ENCODE peak calls at places on chromosomes 2 and 18, in four cellular contexts. One of them, this sample, is unnamed.

GRCh38 chr2:108820439-108820838 is 33.9 kb downstream of the CCDC138 start:
- DNase-seq in lower lobe of right lung: no peak
- DNase-seq in brain pericyte: no peak
- DNase-seq in NCI-H2171 treated with DMSO at 0.1 percent for 48 hours: no peak
- DNase-seq in this sample: no peak

GRCh38 chr2:109333414-109334194 is 204.6 kb downstream of the SH3RF3 start:
- DNase-seq in lower lobe of right lung: no peak
- DNase-seq in brain pericyte: no peak
- DNase-seq in NCI-H2171 treated with DMSO at 0.1 percent for 48 hours: no peak
- DNase-seq in this sample: no peak

GRCh38 chr2:67103161-67103560 is 294.0 kb upstream of the ETAA1 start:
- DNase-seq in lower lobe of right lung: no peak
- DNase-seq in brain pericyte: no peak
- DNase-seq in NCI-H2171 treated with DMSO at 0.1 percent for 48 hours: no peak
- DNase-seq in this sample: no peak

GRCh38 chr2:223585691-223586090 is 16.5 kb downstream of the SCG2 start:
- DNase-seq in lower lobe of right lung: no peak
- DNase-seq in brain pericyte: no peak
- DNase-seq in NCI-H2171 treated with DMSO at 0.1 percent for 48 hours: no peak
- DNase-seq in this sample: peak

GRCh38 chr2:12717191-12717987 is 653 bp downstream of the TRIB2 start:
- DNase-seq in lower lobe of right lung: peak
- DNase-seq in brain pericyte: no peak
- DNase-seq in NCI-H2171 treated with DMSO at 0.1 percent for 48 hours: peak
- DNase-seq in this sample: peak

GRCh38 chr2:113822087-113822805 is 65.8 kb upstream of the SLC35F5 start:
- DNase-seq in lower lobe of right lung: no peak
- DNase-seq in brain pericyte: no peak
- DNase-seq in NCI-H2171 treated with DMSO at 0.1 percent for 48 hours: no peak
- DNase-seq in this sample: no peak

GRCh38 chr2:241184901-241185300 is 3.6 kb upstream of the ANO7 start:
- DNase-seq in lower lobe of right lung: no peak
- DNase-seq in brain pericyte: no peak
- DNase-seq in NCI-H2171 treated with DMSO at 0.1 percent for 48 hours: no peak
- DNase-seq in this sample: no peak

GRCh38 chr2:27977623-27978312 is 87.2 kb downstream of the BABAM2 start:
- DNase-seq in lower lobe of right lung: no peak
- DNase-seq in brain pericyte: no peak
- DNase-seq in NCI-H2171 treated with DMSO at 0.1 percent for 48 hours: no peak
- DNase-seq in this sample: peak

GRCh38 chr18:65468881-65469280 is 281.9 kb upstream of the CDH7 start:
- DNase-seq in lower lobe of right lung: no peak
- DNase-seq in brain pericyte: no peak
- DNase-seq in NCI-H2171 treated with DMSO at 0.1 percent for 48 hours: peak
- DNase-seq in this sample: no peak

GRCh38 chr2:105411720-105412407 is 13.0 kb upstream of the FHL2 start:
- DNase-seq in lower lobe of right lung: no peak
- DNase-seq in brain pericyte: no peak
- DNase-seq in NCI-H2171 treated with DMSO at 0.1 percent for 48 hours: no peak
- DNase-seq in this sample: no peak

GRCh38 chr2:160225722-160226121 is 25.6 kb upstream of the ITGB6 start:
- DNase-seq in lower lobe of right lung: no peak
- DNase-seq in brain pericyte: no peak
- DNase-seq in NCI-H2171 treated with DMSO at 0.1 percent for 48 hours: no peak
- DNase-seq in this sample: no peak

GRCh38 chr2:165293439-165294420 is 54.5 kb downstream of the SCN2A start:
- DNase-seq in lower lobe of right lung: no peak
- DNase-seq in brain pericyte: peak
- DNase-seq in NCI-H2171 treated with DMSO at 0.1 percent for 48 hours: peak
- DNase-seq in this sample: peak

GRCh38 chr2:53945538-53945937 is 25.3 kb downstream of the PSME4 start:
- DNase-seq in lower lobe of right lung: no peak
- DNase-seq in brain pericyte: no peak
- DNase-seq in NCI-H2171 treated with DMSO at 0.1 percent for 48 hours: no peak
- DNase-seq in this sample: no peak

GRCh38 chr2:112803691-112804521 is 19.6 kb upstream of the IL1A start:
- DNase-seq in lower lobe of right lung: no peak
- DNase-seq in brain pericyte: peak
- DNase-seq in NCI-H2171 treated with DMSO at 0.1 percent for 48 hours: no peak
- DNase-seq in this sample: no peak

GRCh38 chr18:42183746-42184145 is 228.7 kb downstream of the PIK3C3 start:
- DNase-seq in lower lobe of right lung: no peak
- DNase-seq in brain pericyte: no peak
- DNase-seq in NCI-H2171 treated with DMSO at 0.1 percent for 48 hours: no peak
- DNase-seq in this sample: no peak

GRCh38 chr2:191636586-191636985 is 41.4 kb upstream of the NABP1 start:
- DNase-seq in lower lobe of right lung: no peak
- DNase-seq in brain pericyte: no peak
- DNase-seq in NCI-H2171 treated with DMSO at 0.1 percent for 48 hours: no peak
- DNase-seq in this sample: no peak

GRCh38 chr2:84816426-84817026 is 64.4 kb downstream of the TRABD2A start:
- DNase-seq in lower lobe of right lung: no peak
- DNase-seq in brain pericyte: no peak
- DNase-seq in NCI-H2171 treated with DMSO at 0.1 percent for 48 hours: no peak
- DNase-seq in this sample: no peak

GRCh38 chr2:237551071-237551574 is 15.3 kb upstream of the PRLH start:
- DNase-seq in lower lobe of right lung: no peak
- DNase-seq in brain pericyte: no peak
- DNase-seq in NCI-H2171 treated with DMSO at 0.1 percent for 48 hours: no peak
- DNase-seq in this sample: no peak

GRCh38 chr2:32061973-32062861 is 1.1 kb upstream of the SPAST start:
- DNase-seq in lower lobe of right lung: no peak
- DNase-seq in brain pericyte: no peak
- DNase-seq in NCI-H2171 treated with DMSO at 0.1 percent for 48 hours: peak
- DNase-seq in this sample: no peak

GRCh38 chr2:28390241-28390856 is 2.3 kb upstream of the FOSL2 start:
- DNase-seq in lower lobe of right lung: peak
- DNase-seq in brain pericyte: peak
- DNase-seq in NCI-H2171 treated with DMSO at 0.1 percent for 48 hours: peak
- DNase-seq in this sample: peak

GRCh38 chr2:127634626-127635379 is 11.2 kb upstream of the GPR17 start:
- DNase-seq in lower lobe of right lung: no peak
- DNase-seq in brain pericyte: no peak
- DNase-seq in NCI-H2171 treated with DMSO at 0.1 percent for 48 hours: no peak
- DNase-seq in this sample: no peak

GRCh38 chr2:26532301-26533250 is 54.7 kb upstream of the OTOF start:
- DNase-seq in lower lobe of right lung: no peak
- DNase-seq in brain pericyte: no peak
- DNase-seq in NCI-H2171 treated with DMSO at 0.1 percent for 48 hours: no peak
- DNase-seq in this sample: peak

GRCh38 chr2:70551156-70551555 is 2.5 kb downstream of the TGFA start:
- DNase-seq in lower lobe of right lung: no peak
- DNase-seq in brain pericyte: no peak
- DNase-seq in NCI-H2171 treated with DMSO at 0.1 percent for 48 hours: no peak
- DNase-seq in this sample: no peak

GRCh38 chr18:50311573-50312106 is 24.1 kb upstream of the CXXC1 start:
- DNase-seq in lower lobe of right lung: no peak
- DNase-seq in brain pericyte: no peak
- DNase-seq in NCI-H2171 treated with DMSO at 0.1 percent for 48 hours: no peak
- DNase-seq in this sample: no peak

GRCh38 chr2:111118455-111119003 is 2.2 kb upstream of the BCL2L11 start:
- DNase-seq in lower lobe of right lung: peak
- DNase-seq in brain pericyte: no peak
- DNase-seq in NCI-H2171 treated with DMSO at 0.1 percent for 48 hours: no peak
- DNase-seq in this sample: no peak

GRCh38 chr18:24683965-24684364 is 223.5 kb downstream of the HRH4 start:
- DNase-seq in lower lobe of right lung: no peak
- DNase-seq in brain pericyte: no peak
- DNase-seq in NCI-H2171 treated with DMSO at 0.1 percent for 48 hours: peak
- DNase-seq in this sample: no peak

GRCh38 chr2:214069254-214069653 is 341.6 kb upstream of the VWC2L start:
- DNase-seq in lower lobe of right lung: no peak
- DNase-seq in brain pericyte: peak
- DNase-seq in NCI-H2171 treated with DMSO at 0.1 percent for 48 hours: peak
- DNase-seq in this sample: no peak

GRCh38 chr2:213188971-213189899 is 37.8 kb upstream of the IKZF2 start:
- DNase-seq in lower lobe of right lung: peak
- DNase-seq in brain pericyte: no peak
- DNase-seq in NCI-H2171 treated with DMSO at 0.1 percent for 48 hours: no peak
- DNase-seq in this sample: no peak